ENCODE peak calls at places on chromosomes 16 and 17, in seven cellular contexts. M, R, T, E, Q, L and B are unnamed samples.

GRCh38 chr17:30237296-30238002 is 2.0 kb upstream of the SLC6A4 start:
- DNase-seq in T (no peak), M (no peak), Q (peak), R (no peak), E (no peak), L (no peak), B (no peak)

GRCh38 chr16:4690946-4691665 is 2.3 kb upstream of the NUDT16L1 start:
- DNase-seq in T (no peak), L (no peak), E (no peak), R (no peak), Q (no peak), M (no peak), B (no peak)

GRCh38 chr16:80347900-80348299 is 192.9 kb upstream of the DYNLRB2 start:
- DNase-seq in T (no peak), L (no peak), E (no peak), R (no peak), M (no peak), Q (no peak), B (no peak)

GRCh38 chr16:85027349-85027967 is at the start of gene KIAA0513:
- DNase-seq in L (peak), Q (peak), M (peak), R (peak), T (peak), E (peak), B (peak)

GRCh38 chr17:50210249-50211225 is 9.1 kb upstream of the COL1A1 start:
- DNase-seq in Q (peak), L (no peak), T (peak), R (peak), M (peak), E (peak), B (peak)

GRCh38 chr16:29925173-29925804 is 737 bp downstream of the KCTD13 start:
- DNase-seq in L (peak), Q (peak), E (no peak), R (peak), T (no peak), M (no peak), B (no peak)

GRCh38 chr16:75620326-75621169 is 2.5 kb downstream of the ADAT1 start:
- DNase-seq in L (no peak), M (no peak), E (no peak), T (no peak), R (no peak), Q (no peak), B (no peak)

GRCh38 chr17:7959503-7960253 is 27.7 kb downstream of the CNTROB start:
- DNase-seq in R (no peak), Q (no peak), E (no peak), T (no peak), M (no peak), L (no peak), B (no peak)

GRCh38 chr17:37359682-37360188 is 16.1 kb upstream of the C17orf78 start:
- DNase-seq in M (no peak), E (no peak), Q (no peak), R (peak), L (peak), T (peak), B (no peak)

GRCh38 chr16:895371-895770 is 75.4 kb downstream of the LMF1 start:
- DNase-seq in R (no peak), Q (no peak), L (no peak), T (no peak), M (no peak), E (no peak), B (no peak)

GRCh38 chr16:66107661-66108060 is 258.8 kb upstream of the CDH5 start:
- DNase-seq in L (no peak), M (no peak), Q (no peak), R (peak), E (no peak), T (peak), B (peak)

GRCh38 chr17:57676543-57676942 is 68.6 kb downstream of the CCDC182 start:
- DNase-seq in L (no peak), T (no peak), Q (peak), R (no peak), M (no peak), E (no peak), B (no peak)

GRCh38 chr17:17044846-17045561 is 2.7 kb downstream of the MPRIP start:
- DNase-seq in T (peak), E (peak), Q (peak), R (peak), L (no peak), M (peak), B (peak)

GRCh38 chr17:80219777-80220708 is at the start of the genes SGSH and SLC26A11:
- DNase-seq in M (no peak), E (no peak), L (peak), Q (peak), R (peak), T (peak), B (peak)

GRCh38 chr17:27566673-27567562 is 64.1 kb upstream of the LGALS9 start:
- DNase-seq in M (no peak), L (no peak), E (no peak), Q (no peak), R (no peak), T (no peak), B (no peak)

GRCh38 chr17:34243732-34244299 is 11.3 kb upstream of the CCL2 start:
- DNase-seq in Q (no peak), T (no peak), R (no peak), M (no peak), L (no peak), E (no peak), B (no peak)

GRCh38 chr17:75315541-75316243 is 26.5 kb upstream of the SLC25A19 start:
- DNase-seq in E (no peak), M (no peak), Q (no peak), L (no peak), T (peak), R (peak), B (no peak)

GRCh38 chr16:67296422-67296821 is 17.1 kb downstream of the PLEKHG4 start:
- DNase-seq in L (no peak), E (no peak), Q (no peak), T (peak), R (peak), M (no peak), B (peak)

GRCh38 chr16:10514369-10515055 is 65.9 kb downstream of the EMP2 start:
- DNase-seq in M (peak), R (peak), T (peak), E (peak), L (peak), Q (peak), B (peak)

GRCh38 chr17:80219013-80219776 is 938 bp downstream of the SGSH start:
- DNase-seq in Q (peak), E (no peak), L (peak), T (peak), R (peak), M (no peak), B (peak)

GRCh38 chr17:29389994-29390855 is at the start of gene TAOK1:
- DNase-seq in E (peak), T (peak), L (peak), Q (peak), M (peak), R (peak), B (peak)